ENCODE peak calls at places on chromosome 14, in nine cellular contexts. J is ovary, V is AG09319, C is GM12865, U is H9, B is cardiac muscle cell, Y is fibroblast of mammary gland, W is glutamatergic neuron, L is WTC11. Z is an unnamed sample.

GRCh38 chr14:68141531-68142088 is 322.0 kb downstream of the RAD51B start:
- DNase-seq in J (no peak), V (no peak), C (no peak), U (no peak), B (peak), Y (peak), W (no peak), L (no peak), Z (no peak)

GRCh38 chr14:23366163-23366921 is 1.4 kb upstream of the EFS start:
- DNase-seq in J (peak), V (no peak), C (no peak), U (peak), B (peak), Y (peak), W (peak), L (peak), Z (peak)

GRCh38 chr14:80958258-80958657 is 2.8 kb downstream of the TSHR start:
- DNase-seq in J (no peak), V (no peak), C (no peak), U (no peak), B (no peak), Y (no peak), W (no peak), L (no peak), Z (no peak)

GRCh38 chr14:20469890-20470858 is 968 bp downstream of the PNP start:
- DNase-seq in J (no peak), V (no peak), C (peak), U (peak), B (peak), Y (peak), W (peak), L (no peak), Z (no peak)

GRCh38 chr14:85002846-85003245 is 527.1 kb upstream of the FLRT2 start:
- DNase-seq in J (no peak), V (no peak), C (no peak), U (no peak), B (no peak), Y (no peak), W (no peak), L (no peak), Z (no peak)

GRCh38 chr14:98210045-98210678 is 1061.8 kb downstream of the BCL11B start:
- DNase-seq in J (no peak), V (no peak), C (peak), U (no peak), B (no peak), Y (no peak), W (no peak), L (no peak), Z (no peak)

GRCh38 chr14:63454863-63455622 is 88.1 kb downstream of the PPP2R5E start:
- DNase-seq in J (no peak), V (peak), C (no peak), U (no peak), B (peak), Y (peak), W (peak), L (no peak), Z (no peak)

GRCh38 chr14:71610797-71611196 is 321.4 kb upstream of the RGS6 start:
- DNase-seq in J (no peak), V (no peak), C (no peak), U (no peak), B (no peak), Y (peak), W (no peak), L (no peak), Z (no peak)

GRCh38 chr14:59177229-59177628 is 11.2 kb upstream of the DAAM1 start:
- DNase-seq in J (no peak), V (no peak), C (no peak), U (peak), B (no peak), Y (no peak), W (no peak), L (peak), Z (no peak)

GRCh38 chr14:54211562-54212308 is 185.1 kb upstream of the CDKN3 start:
- DNase-seq in J (no peak), V (peak), C (no peak), U (no peak), B (peak), Y (peak), W (no peak), L (no peak), Z (no peak)

GRCh38 chr14:102140750-102141145 is 1.1 kb downstream of the WDR20 start:
- DNase-seq in J (no peak), V (no peak), C (no peak), U (no peak), B (no peak), Y (no peak), W (no peak), L (no peak), Z (no peak)

GRCh38 chr14:59294662-59294992 is 106.2 kb downstream of the DAAM1 start:
- DNase-seq in J (no peak), V (peak), C (no peak), U (no peak), B (peak), Y (peak), W (no peak), L (no peak), Z (no peak)

GRCh38 chr14:55256586-55256985 is 14.6 kb upstream of the FBXO34 start:
- DNase-seq in J (no peak), V (no peak), C (no peak), U (no peak), B (no peak), Y (no peak), W (no peak), L (no peak), Z (no peak)

GRCh38 chr14:91968280-91968679 is 20.8 kb upstream of the FBLN5 start:
- DNase-seq in J (no peak), V (no peak), C (peak), U (no peak), B (no peak), Y (no peak), W (no peak), L (no peak), Z (no peak)

GRCh38 chr14:35927727-35928126 is 101.6 kb downstream of the BRMS1L start:
- DNase-seq in J (no peak), V (no peak), C (no peak), U (no peak), B (no peak), Y (peak), W (no peak), L (no peak), Z (no peak)

GRCh38 chr14:33563492-33563891 is 387.4 kb downstream of the EGLN3 start:
- DNase-seq in J (no peak), V (no peak), C (no peak), U (no peak), B (peak), Y (no peak), W (no peak), L (no peak), Z (no peak)

GRCh38 chr14:76836029-76836630 is 9.9 kb downstream of the LRRC74A start:
- DNase-seq in J (no peak), V (no peak), C (no peak), U (no peak), B (no peak), Y (no peak), W (no peak), L (no peak), Z (no peak)

GRCh38 chr14:43123544-43123943 is 1383.5 kb downstream of the FSCB start:
- DNase-seq in J (no peak), V (no peak), C (no peak), U (no peak), B (no peak), Y (no peak), W (no peak), L (no peak), Z (no peak)

GRCh38 chr14:74879427-74880180 is 2.1 kb upstream of the DLST start:
- DNase-seq in J (no peak), V (no peak), C (no peak), U (no peak), B (no peak), Y (no peak), W (no peak), L (no peak), Z (no peak)

GRCh38 chr14:31560759-31561154 is 447 bp upstream of the NUBPL start:
- DNase-seq in J (no peak), V (no peak), C (peak), U (no peak), B (peak), Y (peak), W (no peak), L (no peak), Z (no peak)

GRCh38 chr14:34009956-34010355 is 59.1 kb upstream of the EGLN3 start:
- DNase-seq in J (no peak), V (no peak), C (no peak), U (no peak), B (no peak), Y (no peak), W (no peak), L (no peak), Z (no peak)

GRCh38 chr14:33720388-33720787 is 230.5 kb downstream of the EGLN3 start:
- DNase-seq in J (no peak), V (no peak), C (no peak), U (no peak), B (no peak), Y (no peak), W (no peak), L (no peak), Z (no peak)

GRCh38 chr14:71692496-71692895 is 239.7 kb upstream of the RGS6 start:
- DNase-seq in J (no peak), V (no peak), C (no peak), U (no peak), B (peak), Y (peak), W (no peak), L (no peak), Z (no peak)

GRCh38 chr14:20683125-20683895 is 1.1 kb upstream of the RNASE4 start:
- DNase-seq in J (peak), V (peak), C (peak), U (peak), B (peak), Y (peak), W (peak), L (peak), Z (peak)

GRCh38 chr14:85856430-85856829 is 326.5 kb downstream of the FLRT2 start:
- DNase-seq in J (no peak), V (no peak), C (no peak), U (no peak), B (no peak), Y (peak), W (no peak), L (no peak), Z (no peak)

GRCh38 chr14:25411933-25412757 is 362.2 kb upstream of the STXBP6 start:
- DNase-seq in J (no peak), V (no peak), C (no peak), U (peak), B (peak), Y (peak), W (peak), L (peak), Z (no peak)
- TF ChIP-seq CTCF in J (no peak), V (no peak), C (no peak), U (peak), B (no peak), Y (peak), W (peak), L (no peak), Z (peak)

GRCh38 chr14:51321036-51321435 is 81.0 kb downstream of the TMX1 start:
- DNase-seq in J (no peak), V (no peak), C (no peak), U (no peak), B (no peak), Y (no peak), W (no peak), L (no peak), Z (no peak)
- TF ChIP-seq CTCF in J (no peak), V (no peak), C (no peak), U (no peak), B (no peak), Y (no peak), W (no peak), L (no peak), Z (no peak)

GRCh38 chr14:104226421-104227385 is 88.3 kb downstream of the KIF26A start:
- DNase-seq in J (no peak), V (no peak), C (no peak), U (no peak), B (no peak), Y (no peak), W (peak), L (peak), Z (no peak)

GRCh38 chr14:104222396-104223036 is 84.1 kb downstream of the KIF26A start:
- DNase-seq in J (peak), V (no peak), C (no peak), U (no peak), B (no peak), Y (no peak), W (peak), L (peak), Z (no peak)

GRCh38 chr14:104223810-104224515 is 85.6 kb downstream of the KIF26A start:
- DNase-seq in J (no peak), V (no peak), C (no peak), U (no peak), B (no peak), Y (no peak), W (peak), L (no peak), Z (no peak)

GRCh38 chr14:104223101-104223809 is 84.9 kb downstream of the KIF26A start:
- DNase-seq in J (peak), V (no peak), C (no peak), U (no peak), B (peak), Y (no peak), W (peak), L (peak), Z (no peak)

GRCh38 chr14:104224516-104225281 is 86.3 kb downstream of the KIF26A start:
- DNase-seq in J (peak), V (no peak), C (peak), U (peak), B (no peak), Y (no peak), W (peak), L (peak), Z (no peak)
- TF ChIP-seq CTCF in J (peak), V (no peak), C (peak), U (peak), B (peak), Y (no peak), W (peak), L (peak), Z (peak)

GRCh38 chr14:73829526-73830431 is 21.9 kb upstream of the PTGR2 start:
- DNase-seq in J (no peak), V (peak), C (peak), U (no peak), B (peak), Y (peak), W (no peak), L (no peak), Z (no peak)
- TF ChIP-seq CTCF in J (no peak), V (no peak), C (no peak), U (no peak), B (no peak), Y (no peak), W (no peak), L (no peak), Z (no peak)

GRCh38 chr14:52551205-52551604 is 1.1 kb downstream of the TXNDC16 start:
- DNase-seq in J (no peak), V (no peak), C (no peak), U (no peak), B (no peak), Y (no peak), W (no peak), L (no peak), Z (no peak)

GRCh38 chr14:52553002-52553670 is 500 bp downstream of the GPR137C start:
- DNase-seq in J (peak), V (no peak), C (peak), U (peak), B (peak), Y (peak), W (peak), L (peak), Z (peak)

GRCh38 chr14:52553671-52554575 is 1.3 kb downstream of the GPR137C start:
- DNase-seq in J (peak), V (peak), C (peak), U (peak), B (peak), Y (peak), W (peak), L (peak), Z (peak)

GRCh38 chr14:52551696-52552062 is 626 bp downstream of the TXNDC16 start:
- DNase-seq in J (no peak), V (no peak), C (peak), U (no peak), B (peak), Y (peak), W (no peak), L (no peak), Z (no peak)

DNA sequence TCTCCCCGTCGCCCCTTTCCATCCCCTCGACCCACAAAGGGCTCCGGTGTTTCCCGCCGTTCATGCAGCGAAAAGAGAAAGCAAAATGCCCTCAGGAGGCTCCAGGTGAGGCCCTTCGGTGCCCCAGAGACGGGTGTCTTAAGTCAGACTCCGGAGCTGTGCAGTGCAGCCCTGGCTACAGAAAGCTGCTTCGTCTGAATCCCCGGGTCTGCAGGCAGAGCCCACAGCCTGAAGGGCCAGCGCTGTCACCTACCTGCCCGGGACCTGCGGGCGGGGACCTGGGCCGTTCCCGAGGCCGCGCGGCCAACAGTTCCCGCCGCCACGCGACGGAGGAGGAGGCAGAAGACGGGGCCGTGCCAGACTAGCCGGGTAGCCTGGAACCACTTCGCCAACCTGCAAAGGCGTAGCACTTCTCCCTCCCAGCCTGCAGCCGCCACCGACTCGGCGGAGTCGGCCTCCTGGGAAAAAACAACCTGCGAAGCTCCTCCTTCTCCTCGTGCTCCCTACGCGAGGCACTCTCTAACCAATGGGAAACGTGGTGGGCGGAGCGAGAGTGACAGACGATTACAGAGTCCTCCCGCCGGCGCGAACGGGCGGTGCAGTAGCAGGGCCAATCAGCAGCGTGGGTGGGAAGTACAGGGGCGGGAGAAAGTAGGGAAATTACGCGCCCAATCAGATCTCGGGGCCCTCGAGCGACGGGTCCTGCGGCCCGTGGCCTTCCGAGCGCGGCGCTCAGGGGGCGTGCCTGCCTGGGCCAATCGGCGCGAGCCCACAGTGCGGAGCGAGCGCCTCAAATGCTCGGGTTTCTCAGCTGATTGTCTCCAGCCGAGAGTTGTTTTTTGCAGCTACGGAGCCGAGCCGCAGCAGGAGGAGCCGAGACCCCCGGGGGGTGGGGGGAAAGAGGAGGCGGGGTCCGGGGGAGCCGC is at the start of the genes GPR137C and TXNDC16:
- DNase-seq in J (peak), V (peak), C (peak), U (peak), B (peak), Y (peak), W (peak), L (peak), Z (peak)
- TF ChIP-seq CTCF in J (peak), V (no peak), C (no peak), U (no peak), B (no peak), Y (no peak), W (no peak), L (no peak), Z (no peak)

GRCh38 chr14:99644723-99645544 is at the start of gene HHIPL1:
- DNase-seq in J (peak), V (no peak), C (no peak), U (no peak), B (peak), Y (peak), W (peak), L (peak), Z (peak)
- TF ChIP-seq CTCF in J (no peak), V (no peak), C (no peak), U (peak), B (no peak), Y (no peak), W (no peak), L (no peak), Z (peak)

DNA sequence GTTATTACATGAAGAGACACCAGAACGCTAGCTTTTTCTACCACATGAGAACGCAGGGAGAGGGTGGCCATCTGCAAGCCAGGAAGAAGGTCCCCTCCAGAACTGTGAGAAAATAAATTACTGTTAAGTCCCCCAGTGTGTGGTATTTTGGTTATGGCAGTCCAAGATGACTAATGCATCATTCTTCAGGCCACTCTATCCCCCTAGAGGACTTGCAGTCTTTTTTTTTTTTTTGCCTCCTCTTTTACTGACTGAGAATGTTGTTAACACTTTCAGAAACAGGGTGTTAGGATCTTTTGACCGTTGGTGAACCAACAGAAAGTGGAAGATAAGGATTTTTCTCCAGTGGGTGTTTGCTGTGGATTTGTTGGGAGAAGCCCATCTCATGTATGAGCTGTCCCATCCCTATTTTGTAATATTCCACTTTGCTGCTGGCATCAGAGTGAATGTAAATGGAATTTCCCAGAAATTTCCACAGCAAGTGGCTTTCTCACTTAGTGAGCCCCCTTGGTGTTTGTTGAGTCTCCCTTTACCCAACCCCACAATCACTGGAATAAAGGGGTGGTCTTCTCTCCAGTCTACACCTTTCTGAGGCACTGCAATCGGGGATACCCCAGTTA is 37.9 kb downstream of the MARK3 start:
- DNase-seq in J (no peak), V (no peak), C (peak), U (no peak), B (peak), Y (peak), W (no peak), L (no peak), Z (no peak)
- TF ChIP-seq CTCF in J (no peak), V (no peak), C (no peak), U (no peak), B (peak), Y (no peak), W (no peak), L (no peak), Z (no peak)

DNA sequence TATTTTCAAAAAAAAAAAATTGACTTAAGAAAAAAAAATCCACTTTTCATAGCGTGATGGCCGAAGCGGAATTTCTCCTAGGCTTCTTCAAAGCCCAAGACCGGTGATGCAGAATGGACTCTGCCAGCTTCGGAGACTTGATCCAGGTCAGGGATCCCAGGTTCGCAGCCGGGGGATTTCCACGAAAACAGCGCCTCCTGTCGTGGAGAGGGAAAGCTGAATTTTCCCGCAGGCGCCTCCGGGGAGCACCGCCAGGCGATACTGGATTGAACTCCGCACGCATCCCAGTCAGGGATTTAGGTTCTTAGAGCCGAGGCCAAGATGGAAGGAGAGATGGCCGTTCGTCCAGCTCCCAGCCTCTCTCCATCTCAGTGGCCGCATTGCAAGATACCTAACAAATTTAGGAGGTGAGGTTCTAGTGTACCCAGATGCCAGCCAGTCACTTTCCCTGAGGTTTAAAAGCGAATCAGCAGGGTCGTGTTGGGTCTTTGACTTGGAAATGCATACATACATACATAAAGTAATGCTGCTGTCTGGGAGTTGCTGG is 2.2 kb downstream of the TTC6 start:
- DNase-seq in J (no peak), V (no peak), C (no peak), U (peak), B (peak), Y (peak), W (peak), L (peak), Z (no peak)
- TF ChIP-seq CTCF in J (no peak), V (peak), C (no peak), U (peak), B (peak), Y (peak), W (peak), L (peak), Z (peak)

DNA sequence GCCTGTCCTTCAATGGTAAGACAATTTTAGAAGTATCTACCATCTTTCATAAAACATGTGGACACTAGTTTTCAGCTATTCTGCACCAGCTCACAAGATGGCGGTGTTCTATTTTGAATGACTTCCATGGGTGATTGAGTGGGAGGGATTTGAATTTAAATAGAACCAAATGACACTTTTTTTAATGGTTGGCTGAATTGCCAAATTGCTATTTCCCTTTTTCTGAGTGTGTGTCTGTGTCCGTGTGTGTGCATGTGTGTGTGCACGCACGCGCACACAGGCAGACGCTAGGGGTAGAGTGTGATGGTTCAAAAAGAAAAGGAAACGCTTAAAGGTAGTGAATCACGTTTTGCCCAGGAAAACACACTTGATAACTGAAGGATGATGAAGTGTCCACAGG is 362.6 kb downstream of the DAD1 start:
- DNase-seq in J (no peak), V (no peak), C (peak), U (no peak), B (no peak), Y (no peak), W (no peak), L (no peak), Z (no peak)
- TF ChIP-seq CTCF in J (no peak), V (no peak), C (peak), U (peak), B (no peak), Y (no peak), W (no peak), L (no peak), Z (peak)

GRCh38 chr14:106129274-106129673 is 602.9 kb downstream of the TMEM121 start:
- DNase-seq in J (no peak), V (no peak), C (peak), U (no peak), B (no peak), Y (no peak), W (no peak), L (no peak), Z (no peak)
- TF ChIP-seq CTCF in J (no peak), V (no peak), C (no peak), U (no peak), B (no peak), Y (no peak), W (no peak), L (no peak), Z (no peak)